ENCODE peak calls at places on chromosome 1, in nine cellular contexts. E, Y, Q, C, O, U, X, P and M are unnamed samples.

GRCh38 chr1:173193639-173194038 is 13.5 kb downstream of the TNFSF4 start:
- DNase-seq in E (no peak), Y (no peak), Q (no peak), C (no peak), O (no peak), U (peak), X (no peak), P (no peak), M (no peak)

GRCh38 chr1:22708777-22709176 is 1.9 kb upstream of the EPHB2 start:
- DNase-seq in E (no peak), Y (no peak), Q (no peak), C (no peak), O (no peak), U (peak), X (no peak), P (no peak), M (no peak)

GRCh38 chr1:226405411-226405988 is 2.4 kb downstream of the PARP1 start:
- DNase-seq in E (peak), Y (no peak), Q (no peak), C (no peak), O (no peak), U (peak), X (no peak), P (no peak), M (no peak)

GRCh38 chr1:28890836-28891235 is 23.5 kb upstream of the EPB41 start:
- DNase-seq in E (no peak), Y (no peak), Q (no peak), C (no peak), O (no peak), U (no peak), X (no peak), P (no peak), M (no peak)

GRCh38 chr1:192445849-192446489 is 129.2 kb downstream of the RGS21 start:
- DNase-seq in E (peak), Y (peak), Q (no peak), C (peak), O (no peak), U (peak), X (peak), P (peak), M (no peak)

GRCh38 chr1:234669499-234669898 is 59.5 kb upstream of the IRF2BP2 start:
- DNase-seq in E (no peak), Y (no peak), Q (no peak), C (no peak), O (no peak), U (no peak), X (no peak), P (no peak), M (no peak)

GRCh38 chr1:77639056-77639455 is 43.4 kb downstream of the ZZZ3 start:
- DNase-seq in E (no peak), Y (no peak), Q (no peak), C (no peak), O (no peak), U (no peak), X (no peak), P (peak), M (no peak)

GRCh38 chr1:100400332-100400933 is 48.1 kb downstream of the CDC14A start:
- DNase-seq in E (peak), Y (peak), Q (no peak), C (peak), O (no peak), U (peak), X (no peak), P (no peak), M (no peak)

GRCh38 chr1:18575620-18576019 is 55.0 kb upstream of the PAX7 start:
- DNase-seq in E (peak), Y (peak), Q (peak), C (peak), O (peak), U (peak), X (peak), P (peak), M (no peak)

GRCh38 chr1:109864960-109865611 is 45.6 kb upstream of the CSF1 start:
- DNase-seq in E (no peak), Y (no peak), Q (no peak), C (no peak), O (no peak), U (no peak), X (peak), P (no peak), M (no peak)

GRCh38 chr1:62530516-62531154 is 66.7 kb upstream of the ANGPTL3 start:
- DNase-seq in E (no peak), Y (peak), Q (no peak), C (no peak), O (no peak), U (peak), X (no peak), P (peak), M (no peak)

GRCh38 chr1:85137660-85138059 is 63.2 kb downstream of the SYDE2 start:
- DNase-seq in E (no peak), Y (peak), Q (peak), C (no peak), O (no peak), U (no peak), X (peak), P (peak), M (no peak)

GRCh38 chr1:151568626-151569088 is 28.5 kb downstream of the TUFT1 start:
- DNase-seq in E (no peak), Y (no peak), Q (no peak), C (no peak), O (no peak), U (no peak), X (no peak), P (peak), M (no peak)